ENCODE peak calls at places on chromosomes 7 and 10, in nine cellular contexts. N is GM12891; D is mucosa of gallbladder; Q is lower lobe of right lung; L is EL; A is T-helper 1 cell; R is HS-5; T is stimulated activated CD4-positive, alpha-beta T cell treated with anti-CD3 and anti-CD28 coated beads, Interleukin-4, amount 100 ng/mL, for 4 hours; J is iris pigment epithelial cell. F is an unnamed sample.

GRCh38 chr10:84262190-84262956 is 17.5 kb downstream of the RGR start:
- DNase-seq in D (no peak), A (no peak), N (no peak), R (no peak), J (no peak), L (no peak), T (no peak), Q (no peak), F (no peak)

GRCh38 chr10:32179836-32180235 is 123.6 kb upstream of the KIF5B start:
- DNase-seq in L (no peak), J (no peak), D (no peak), T (no peak), A (no peak), R (no peak), Q (no peak), N (no peak), F (no peak)

GRCh38 chr10:117004238-117004626 is 755 bp downstream of the SHTN1 start:
- DNase-seq in D (no peak), A (no peak), T (no peak), R (peak), Q (no peak), L (no peak), N (no peak), J (peak), F (no peak)

GRCh38 chr10:71263376-71263775 is 51.0 kb downstream of the UNC5B start:
- DNase-seq in D (no peak), R (no peak), N (no peak), Q (no peak), L (no peak), J (no peak), A (no peak), T (no peak), F (no peak)

GRCh38 chr7:128098629-128099028 is 67.4 kb upstream of the LRRC4 start:
- DNase-seq in Q (no peak), N (no peak), L (no peak), R (no peak), D (no peak), T (no peak), J (no peak), A (no peak), F (peak)

GRCh38 chr10:21021843-21022594 is 124.9 kb upstream of the NEBL start:
- DNase-seq in J (no peak), D (no peak), Q (no peak), A (no peak), N (no peak), L (no peak), R (no peak), T (no peak), F (peak)

GRCh38 chr7:98254951-98255610 is 3.0 kb upstream of the TECPR1 start:
- DNase-seq in R (no peak), L (no peak), Q (no peak), T (no peak), N (no peak), D (no peak), A (no peak), J (no peak), F (peak)

GRCh38 chr7:22174574-22174953 is 182.4 kb downstream of the RAPGEF5 start:
- DNase-seq in T (no peak), A (no peak), R (no peak), Q (no peak), N (no peak), L (no peak), D (no peak), J (no peak), F (no peak)

GRCh38 chr7:101099969-101100781 is 14.9 kb downstream of the TRIM56 start:
- DNase-seq in R (peak), T (peak), Q (peak), A (no peak), D (peak), L (peak), N (no peak), J (peak), F (peak)

GRCh38 chr7:39888171-39888853 is 61.7 kb upstream of the CDK13 start:
- DNase-seq in Q (no peak), T (no peak), J (no peak), D (no peak), N (no peak), L (no peak), A (no peak), R (no peak), F (peak)

GRCh38 chr10:18406136-18406535 is 245.3 kb downstream of the NSUN6 start:
- DNase-seq in T (no peak), A (no peak), D (no peak), L (no peak), R (no peak), N (no peak), J (no peak), Q (no peak), F (no peak)

GRCh38 chr10:98338318-98338717 is 70.3 kb upstream of the LOXL4 start:
- DNase-seq in A (no peak), T (no peak), L (no peak), R (no peak), Q (no peak), N (no peak), D (no peak), J (no peak), F (no peak)

GRCh38 chr10:98268694-98269386 is 846 bp upstream of the LOXL4 start:
- DNase-seq in T (no peak), R (no peak), Q (no peak), N (peak), L (peak), D (no peak), J (no peak), A (no peak), F (no peak)

GRCh38 chr7:158245724-158246041 is 341.9 kb downstream of the PTPRN2 start:
- DNase-seq in J (no peak), T (no peak), R (no peak), L (no peak), N (no peak), A (no peak), D (no peak), Q (no peak), F (no peak)

GRCh38 chr10:113362645-113363091 is 190.2 kb upstream of the HABP2 start:
- DNase-seq in T (no peak), A (no peak), R (no peak), J (peak), L (peak), Q (no peak), D (peak), N (no peak), F (peak)

GRCh38 chr10:128438417-128439063 is 312.3 kb upstream of the MKI67 start:
- DNase-seq in A (no peak), D (no peak), T (no peak), L (no peak), R (no peak), N (no peak), Q (no peak), J (no peak), F (no peak)

F was measured in SK-MEL-5.